ENCODE peak calls at places on chromosomes 16 and 17, in five cellular contexts. N is heart left ventricle, Y is cardiac muscle cell, K is tibial artery, P is kidney. D is an unnamed sample. For H3K4me1, the result is how much of the 10 kb centered on the place peaks cover.

GRCh38 chr16:62940573-62940972 is 904.3 kb upstream of the CDH8 start:
- DNase-seq in N (no peak), Y (no peak), K (no peak), P (no peak), D (no peak)

GRCh38 chr17:75231741-75232464 is 26.4 kb downstream of the NUP85 start:
- DNase-seq in N (no peak), Y (no peak), K (no peak), P (peak), D (no peak)

GRCh38 chr16:2846511-2847310 is 11.3 kb downstream of the PRSS22 start:
- DNase-seq in N (no peak), Y (peak), K (no peak), P (no peak), D (no peak)

GRCh38 chr17:53353919-53354351 is 468.8 kb upstream of the KIF2B start:
- DNase-seq in N (no peak), Y (peak), K (no peak), P (no peak), D (no peak)

GRCh38 chr17:77640242-77640641 is 318.3 kb upstream of the TNRC6C start:
- DNase-seq in N (no peak), Y (no peak), K (no peak), P (no peak), D (no peak)

GRCh38 chr16:67719778-67720144 is 645 bp upstream of the GFOD2 start:
- DNase-seq in N (peak), Y (peak), K (peak), P (no peak), D (no peak)

GRCh38 chr17:8057691-8058114 is 18.8 kb downstream of the ALOX15B start:
- DNase-seq in N (peak), Y (peak), K (peak), P (peak), D (no peak)

GRCh38 chr16:54430491-54431030 is 144.0 kb upstream of the IRX3 start:
- DNase-seq in N (no peak), Y (peak), K (no peak), P (no peak), D (no peak)

GRCh38 chr16:19071811-19072777 is 4.7 kb downstream of the COQ7 start:
- DNase-seq in N (peak), Y (peak), K (no peak), P (no peak), D (peak)

GRCh38 chr16:31145398-31145990 is 4.4 kb downstream of the PRSS36 start:
- DNase-seq in N (no peak), Y (no peak), K (no peak), P (no peak), D (no peak)

GRCh38 chr17:40510328-40510648 is 8.9 kb upstream of the TNS4 start:
- DNase-seq in N (no peak), Y (no peak), K (no peak), P (no peak), D (peak)

GRCh38 chr17:71203953-71204352 is 916.9 kb upstream of the SOX9 start:
- DNase-seq in N (no peak), Y (no peak), K (no peak), P (no peak), D (no peak)

GRCh38 chr17:81527591-81528383 is at the start of gene FSCN2:
- DNase-seq in N (no peak), Y (peak), K (no peak), P (peak), D (no peak)

GRCh38 chr17:82031885-82032627 is 578 bp downstream of the RAC3 start:
- DNase-seq in N (no peak), Y (no peak), K (no peak), P (no peak), D (no peak)

GRCh38 chr16:53666816-53667415 is 36.7 kb downstream of the RPGRIP1L start:
- DNase-seq in N (no peak), Y (no peak), K (no peak), P (no peak), D (no peak)

GRCh38 chr17:19986941-19987714 is 9.5 kb upstream of the AKAP10 start:
- DNase-seq in N (no peak), Y (no peak), K (no peak), P (no peak), D (no peak)

GRCh38 chr16:9798952-9799590 is 383.2 kb downstream of the GRIN2A start:
- DNase-seq in N (no peak), Y (no peak), K (no peak), P (no peak), D (no peak)

GRCh38 chr16:70582280-70582978 is 58.8 kb downstream of the SF3B3 start:
- DNase-seq in N (no peak), Y (no peak), K (no peak), P (no peak), D (no peak)

GRCh38 chr16:26816885-26817571 is 249.7 kb upstream of the C16orf82 start:
- DNase-seq in N (no peak), Y (no peak), K (no peak), P (no peak), D (no peak)

GRCh38 chr17:74831442-74832146 is 28.1 kb downstream of the GRIN2C start:
- DNase-seq in N (no peak), Y (no peak), K (no peak), P (no peak), D (no peak)

GRCh38 chr17:40097931-40098845 is 2.2 kb downstream of the NR1D1 start:
- DNase-seq in N (peak), Y (peak), K (peak), P (peak), D (peak)

GRCh38 chr17:68089881-68090280 is 54.3 kb downstream of the KPNA2 start:
- DNase-seq in N (peak), Y (peak), K (peak), P (no peak), D (no peak)

GRCh38 chr16:53059672-53060071 is 4.9 kb downstream of the CHD9 start:
- DNase-seq in N (no peak), Y (no peak), K (no peak), P (no peak), D (no peak)

DNA sequence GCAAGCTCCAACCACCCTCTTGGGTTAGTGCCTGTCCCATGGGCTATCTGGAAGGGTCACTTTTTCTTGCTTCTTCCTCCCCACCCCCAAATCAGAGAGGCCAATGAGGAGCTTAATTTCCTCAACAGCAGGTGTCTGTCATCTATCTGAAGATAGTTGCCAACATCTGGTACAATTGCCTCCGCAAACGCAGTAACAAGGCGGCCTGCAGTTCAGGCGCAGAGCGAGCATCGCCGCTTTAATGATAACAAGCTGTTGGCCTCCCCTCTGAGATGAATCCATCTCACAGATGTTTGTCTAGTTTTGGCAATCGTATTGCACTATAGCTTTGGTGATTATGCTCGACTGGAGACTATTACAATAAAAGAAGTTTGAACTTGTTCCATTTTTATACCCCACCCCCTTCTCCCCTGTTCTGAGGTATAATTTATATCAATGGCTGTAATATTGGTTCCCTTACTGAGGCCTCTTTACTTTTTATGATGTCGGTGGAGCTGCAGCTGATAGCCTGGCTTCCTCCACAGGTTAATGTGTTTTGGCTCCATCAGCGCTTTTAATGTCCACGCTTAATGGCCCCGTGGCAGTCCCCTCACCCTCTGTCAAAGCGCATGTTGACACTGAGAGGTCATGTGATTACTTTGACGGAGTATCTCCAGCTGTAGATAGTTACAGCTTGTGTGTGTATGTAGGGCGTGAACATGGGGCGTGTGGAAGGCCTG is 164.5 kb downstream of the MSI2 start:
- DNase-seq in N (no peak), Y (no peak), K (no peak), P (no peak), D (no peak)
- H3K27ac ChIP-seq in N (no peak), Y (peak), K (no peak), P (no peak), D (peak)

DNA sequence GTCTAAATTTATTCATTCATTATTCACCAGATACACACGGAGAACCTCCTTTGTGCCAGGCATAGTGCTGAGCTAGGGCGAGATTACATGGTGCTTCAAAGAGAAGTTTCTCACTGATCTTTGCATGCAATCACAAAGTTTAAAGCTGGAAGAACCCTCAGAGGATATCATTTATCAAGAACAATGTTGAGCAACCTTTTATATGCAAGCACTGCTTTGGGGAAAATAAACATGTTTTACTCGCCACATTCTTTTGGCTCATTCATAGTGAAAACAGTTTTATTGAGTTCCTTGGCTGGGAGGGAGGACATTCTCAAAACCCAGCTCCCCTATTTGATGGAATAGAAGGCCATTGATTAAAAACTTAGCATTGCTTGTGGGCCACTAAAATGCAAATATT is 49.8 kb upstream of the XYLT1 start:
- DNase-seq in N (no peak), Y (no peak), K (no peak), P (no peak), D (no peak)
- H3K4me1 ChIP-seq in N (under half), Y (under half), K (under half), P (under half), D (under half)

GRCh38 chr16:83651871-83652270 is 155.9 kb upstream of the HSBP1 start:
- DNase-seq in N (no peak), Y (no peak), K (no peak), P (no peak), D (no peak)
- TF ChIP-seq CTCF in N (no peak), Y (no peak), K (no peak), P (no peak), D (no peak)

GRCh38 chr17:45052052-45052772 is 780 bp upstream of the DCAKD start:
- DNase-seq in N (peak), Y (peak), K (peak), P (peak), D (peak)

GRCh38 chr17:45046536-45047125 is 4.8 kb downstream of the DCAKD start:
- DNase-seq in N (no peak), Y (no peak), K (no peak), P (no peak), D (no peak)

GRCh38 chr17:45048795-45049563 is 2.5 kb downstream of the DCAKD start:
- DNase-seq in N (no peak), Y (no peak), K (no peak), P (no peak), D (no peak)

GRCh38 chr17:45051060-45051719 is at the start of gene DCAKD:
- DNase-seq in N (peak), Y (peak), K (peak), P (peak), D (peak)

GRCh38 chr17:45050680-45051059 is 762 bp downstream of the DCAKD start:
- DNase-seq in N (no peak), Y (peak), K (no peak), P (no peak), D (no peak)
- H3K27ac ChIP-seq in N (peak), Y (peak), K (peak), P (peak), D (peak)

DNA sequence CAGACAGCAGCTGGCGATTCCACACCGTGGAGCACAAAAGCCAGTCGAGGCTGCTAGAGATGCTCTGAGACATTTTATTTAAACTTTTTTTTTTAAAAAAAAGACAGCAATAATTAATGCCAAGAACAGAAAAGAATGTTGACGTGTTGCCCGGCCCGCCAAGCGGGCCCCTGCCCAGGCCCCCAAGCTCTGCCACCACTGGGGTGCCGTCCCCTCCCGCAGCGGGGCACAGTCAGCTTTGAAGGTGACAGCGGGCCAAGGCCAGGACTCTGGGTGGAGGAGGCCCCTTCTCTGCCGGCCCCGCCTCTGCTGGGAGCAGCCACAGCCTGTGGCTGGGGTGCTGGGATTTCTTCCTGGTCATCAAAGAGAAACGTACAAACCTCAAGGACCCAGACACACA is 9.8 kb downstream of the RNF166 start:
- DNase-seq in N (no peak), Y (no peak), K (no peak), P (no peak), D (no peak)
- H3K4me1 ChIP-seq in N (under half), Y (under half), K (under half), P (under half), D (under half)

DNA sequence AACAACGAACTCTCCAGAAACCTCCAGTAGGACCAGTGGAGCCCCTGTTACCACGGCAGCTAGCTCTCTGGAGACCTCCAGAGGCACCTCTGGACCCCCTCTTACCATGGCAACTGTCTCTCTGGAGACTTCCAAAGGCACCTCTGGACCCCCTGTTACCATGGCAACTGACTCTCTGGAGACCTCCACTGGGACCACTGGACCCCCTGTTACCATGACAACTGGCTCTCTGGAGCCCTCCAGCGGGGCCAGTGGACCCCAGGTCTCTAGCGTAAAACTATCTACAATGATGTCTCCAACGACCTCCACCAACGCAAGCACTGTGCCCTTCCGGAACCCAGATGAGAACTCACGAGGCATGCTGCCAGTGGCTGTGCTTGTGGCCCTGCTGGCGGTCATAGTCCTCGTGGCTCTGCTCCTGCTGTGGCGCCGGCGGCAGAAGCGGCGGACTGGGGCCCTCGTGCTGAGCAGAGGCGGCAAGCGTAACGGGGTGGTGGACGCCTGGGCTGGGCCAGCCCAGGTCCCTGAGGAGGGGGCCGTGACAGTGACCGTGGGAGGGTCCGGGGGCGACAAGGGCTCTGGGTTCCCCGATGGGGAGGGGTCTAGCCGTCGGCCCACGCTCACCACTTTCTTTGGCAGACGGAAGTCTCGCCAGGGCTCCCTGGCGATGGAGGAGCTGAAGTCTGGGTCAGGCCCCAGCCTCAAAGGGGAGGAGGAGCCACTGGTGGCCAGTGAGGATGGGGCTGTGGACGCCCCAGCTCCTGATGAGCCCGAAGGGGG is 1.3 kb downstream of the SPN start:
- DNase-seq in N (no peak), Y (no peak), K (no peak), P (peak), D (no peak)
- TF ChIP-seq CTCF in N (no peak), Y (no peak), K (no peak), P (no peak), D (no peak)

DNA sequence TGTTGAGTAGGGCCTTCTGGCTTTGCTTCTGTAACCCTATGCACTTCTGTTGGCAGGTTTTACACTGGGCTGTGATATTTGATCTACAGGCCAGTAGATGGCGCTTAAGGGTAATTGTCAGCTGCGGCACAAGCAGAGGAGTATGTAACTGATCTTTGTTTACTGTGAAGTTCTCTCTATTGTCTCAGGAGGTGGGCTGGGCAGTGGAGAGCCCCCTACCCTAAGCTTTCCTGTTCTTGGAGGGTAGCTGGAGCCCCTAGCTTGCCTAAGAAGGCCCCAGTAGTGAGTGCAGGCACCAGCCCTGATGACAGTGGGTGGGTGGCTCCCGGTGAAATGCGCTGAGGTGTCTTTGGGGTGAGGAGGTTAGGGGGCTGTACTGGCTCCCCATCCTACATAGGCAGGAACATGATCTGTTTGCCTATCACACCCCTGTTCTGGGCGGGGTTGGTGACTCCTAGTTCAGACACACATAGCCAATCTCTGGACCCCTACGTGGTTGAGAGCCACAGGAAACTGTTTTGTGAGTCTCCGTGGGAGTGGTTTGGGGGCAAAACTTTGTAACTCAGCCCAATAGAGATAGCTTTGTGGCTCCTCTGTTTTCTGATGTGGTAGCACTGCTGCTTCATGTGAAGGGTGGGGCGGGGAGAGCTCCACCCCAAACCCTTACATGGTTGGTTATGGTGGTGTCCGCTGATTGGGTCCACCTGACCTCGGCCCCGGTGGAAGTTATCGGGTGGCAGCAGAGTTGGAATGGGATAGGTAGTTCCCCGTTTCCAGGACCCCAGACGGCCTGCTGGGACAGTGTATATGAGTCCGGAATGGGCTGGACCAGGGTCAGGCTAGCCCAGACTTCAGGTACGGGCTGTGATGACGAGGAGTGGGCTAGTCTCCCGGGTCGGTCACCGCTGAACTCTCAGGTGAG is 60.4 kb downstream of the SLFN11 start:
- DNase-seq in N (peak), Y (peak), K (peak), P (peak), D (peak)
- H3K27ac ChIP-seq in N (peak), Y (no peak), K (peak), P (no peak), D (peak)

GRCh38 chr16:81611721-81612120 is 167.1 kb downstream of the CMIP start:
- DNase-seq in N (no peak), Y (no peak), K (no peak), P (no peak), D (no peak)
- H3K4me1 ChIP-seq in N (under half), Y (under half), K (under half), P (under half), D (under half)

D was measured in psoas muscle.